ENCODE peak calls at places on chromosomes 6 and 20, in ten cellular contexts. One of them, this sample, is unnamed.

GRCh38 chr6:87832025-87832825 is 130.2 kb upstream of the AKIRIN2 start:
- DNase-seq in GM12865: peak; percentile 63
- DNase-seq in breast epithelium: no peak
- DNase-seq in prostate gland: no peak
- DNase-seq in heart right ventricle: no peak
- DNase-seq in CD8-positive, alpha-beta T cell: no peak
- DNase-seq in neural progenitor cell: no peak
- DNase-seq in fibroblast of villous mesenchyme: peak; percentile 26
- DNase-seq in SK-N-SH: peak; percentile 28
- DNase-seq in AG09309: no peak
- DNase-seq in this sample: no peak

GRCh38 chr20:21235713-21236445 is 67.3 kb upstream of the XRN2 start:
- DNase-seq in GM12865: peak; percentile 74
- DNase-seq in breast epithelium: peak; percentile 55
- DNase-seq in prostate gland: peak; percentile 70
- DNase-seq in heart right ventricle: peak; percentile 57
- DNase-seq in CD8-positive, alpha-beta T cell: peak; percentile 60
- DNase-seq in neural progenitor cell: peak; percentile 87
- DNase-seq in fibroblast of villous mesenchyme: peak; percentile 76
- DNase-seq in SK-N-SH: peak; percentile 65
- DNase-seq in AG09309: peak; percentile 20
- DNase-seq in this sample: peak; percentile 68

GRCh38 chr6:3139090-3139903 is 18.0 kb downstream of the TUBB2A start:
- DNase-seq in GM12865: no peak
- DNase-seq in breast epithelium: peak; percentile 69
- DNase-seq in prostate gland: peak; percentile 85
- DNase-seq in heart right ventricle: peak; percentile 43
- DNase-seq in CD8-positive, alpha-beta T cell: no peak
- DNase-seq in neural progenitor cell: no peak
- DNase-seq in fibroblast of villous mesenchyme: peak; percentile 84
- DNase-seq in SK-N-SH: no peak
- DNase-seq in AG09309: peak; percentile 24
- DNase-seq in this sample: peak; percentile 85

GRCh38 chr20:11453430-11453829 is 464.3 kb upstream of the BTBD3 start:
- DNase-seq in GM12865: no peak
- DNase-seq in breast epithelium: no peak
- DNase-seq in prostate gland: no peak
- DNase-seq in heart right ventricle: no peak
- DNase-seq in CD8-positive, alpha-beta T cell: no peak
- DNase-seq in neural progenitor cell: no peak
- DNase-seq in fibroblast of villous mesenchyme: peak; percentile 46
- DNase-seq in SK-N-SH: no peak
- DNase-seq in AG09309: no peak
- DNase-seq in this sample: no peak

GRCh38 chr6:100808638-100809275 is 72.4 kb downstream of the ASCC3 start:
- DNase-seq in GM12865: no peak
- DNase-seq in breast epithelium: no peak
- DNase-seq in prostate gland: no peak
- DNase-seq in heart right ventricle: no peak
- DNase-seq in CD8-positive, alpha-beta T cell: no peak
- DNase-seq in neural progenitor cell: no peak
- DNase-seq in fibroblast of villous mesenchyme: no peak
- DNase-seq in SK-N-SH: no peak
- DNase-seq in AG09309: no peak
- DNase-seq in this sample: no peak

GRCh38 chr6:17907467-17908229 is 79.8 kb downstream of the KIF13A start:
- DNase-seq in GM12865: peak; percentile 10
- DNase-seq in breast epithelium: peak; percentile 51
- DNase-seq in prostate gland: peak; percentile 31
- DNase-seq in heart right ventricle: peak; percentile 27
- DNase-seq in CD8-positive, alpha-beta T cell: no peak
- DNase-seq in neural progenitor cell: no peak
- DNase-seq in fibroblast of villous mesenchyme: peak; percentile 99
- DNase-seq in SK-N-SH: no peak
- DNase-seq in AG09309: peak; percentile 98
- DNase-seq in this sample: peak; percentile 59

GRCh38 chr20:10286356-10286755 is 67.7 kb downstream of the SNAP25 start:
- DNase-seq in GM12865: no peak
- DNase-seq in breast epithelium: no peak
- DNase-seq in prostate gland: no peak
- DNase-seq in heart right ventricle: no peak
- DNase-seq in CD8-positive, alpha-beta T cell: no peak
- DNase-seq in neural progenitor cell: no peak
- DNase-seq in fibroblast of villous mesenchyme: no peak
- DNase-seq in SK-N-SH: no peak
- DNase-seq in AG09309: no peak
- DNase-seq in this sample: no peak

GRCh38 chr6:150567823-150568383 is 31.8 kb upstream of the PLEKHG1 start:
- DNase-seq in GM12865: no peak
- DNase-seq in breast epithelium: no peak
- DNase-seq in prostate gland: no peak
- DNase-seq in heart right ventricle: peak; percentile 30
- DNase-seq in CD8-positive, alpha-beta T cell: no peak
- DNase-seq in neural progenitor cell: no peak
- DNase-seq in fibroblast of villous mesenchyme: no peak
- DNase-seq in SK-N-SH: no peak
- DNase-seq in AG09309: no peak
- DNase-seq in this sample: no peak

GRCh38 chr20:16415079-16415478 is 158.2 kb downstream of the KIF16B start:
- DNase-seq in GM12865: no peak
- DNase-seq in breast epithelium: no peak
- DNase-seq in prostate gland: no peak
- DNase-seq in heart right ventricle: no peak
- DNase-seq in CD8-positive, alpha-beta T cell: no peak
- DNase-seq in neural progenitor cell: no peak
- DNase-seq in fibroblast of villous mesenchyme: no peak
- DNase-seq in SK-N-SH: no peak
- DNase-seq in AG09309: no peak
- DNase-seq in this sample: no peak

GRCh38 chr20:20457392-20458126 is 89.7 kb downstream of the INSM1 start:
- DNase-seq in GM12865: no peak
- DNase-seq in breast epithelium: no peak
- DNase-seq in prostate gland: no peak
- DNase-seq in heart right ventricle: no peak
- DNase-seq in CD8-positive, alpha-beta T cell: no peak
- DNase-seq in neural progenitor cell: no peak
- DNase-seq in fibroblast of villous mesenchyme: peak; percentile 38
- DNase-seq in SK-N-SH: no peak
- DNase-seq in AG09309: no peak
- DNase-seq in this sample: no peak

GRCh38 chr6:112251170-112251945 is 3.0 kb downstream of the LAMA4 start:
- DNase-seq in GM12865: no peak
- DNase-seq in breast epithelium: peak; percentile 48
- DNase-seq in prostate gland: no peak
- DNase-seq in heart right ventricle: peak; percentile 23
- DNase-seq in CD8-positive, alpha-beta T cell: no peak
- DNase-seq in neural progenitor cell: no peak
- DNase-seq in fibroblast of villous mesenchyme: peak; percentile 87
- DNase-seq in SK-N-SH: no peak
- DNase-seq in AG09309: no peak
- DNase-seq in this sample: no peak
- H3K4me3 ChIP-seq in GM12865: no peak overlapping the region
- H3K4me3 ChIP-seq in breast epithelium: peak overlapping the region; percentile 65
- H3K4me3 ChIP-seq in prostate gland: no peak overlapping the region
- H3K4me3 ChIP-seq in heart right ventricle: peak overlapping the region; percentile 90
- H3K4me3 ChIP-seq in CD8-positive, alpha-beta T cell: no peak overlapping the region
- H3K4me3 ChIP-seq in neural progenitor cell: no peak overlapping the region
- H3K4me3 ChIP-seq in fibroblast of villous mesenchyme: peak overlapping the region; percentile 69
- H3K4me3 ChIP-seq in SK-N-SH: peak overlapping the region; percentile 63
- H3K4me3 ChIP-seq in AG09309: peak overlapping the region; percentile 6
- H3K4me3 ChIP-seq in this sample: peak overlapping the region; percentile 34

DNA sequence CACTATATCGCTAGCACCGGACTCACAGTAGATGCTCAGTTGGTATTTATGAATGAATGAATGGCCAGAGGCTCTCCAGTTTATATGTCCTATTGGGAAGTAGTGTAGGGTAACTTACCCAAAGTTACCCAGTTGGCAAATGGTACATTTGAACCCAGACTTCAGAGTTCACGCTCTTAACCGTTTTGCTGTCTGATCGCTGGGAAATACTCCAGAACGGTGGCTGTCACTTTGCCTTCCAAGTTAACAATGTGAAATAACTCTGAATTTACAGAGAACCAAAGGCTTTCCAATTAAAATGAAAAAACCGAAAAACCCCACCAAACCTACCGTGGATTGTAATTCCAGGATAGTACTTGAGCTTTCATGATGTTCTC is 1.6 kb downstream of the VAPB start:
- DNase-seq in GM12865: no peak
- DNase-seq in breast epithelium: no peak
- DNase-seq in prostate gland: no peak
- DNase-seq in heart right ventricle: no peak
- DNase-seq in CD8-positive, alpha-beta T cell: no peak
- DNase-seq in neural progenitor cell: no peak
- DNase-seq in fibroblast of villous mesenchyme: no peak
- DNase-seq in SK-N-SH: no peak
- DNase-seq in AG09309: no peak
- DNase-seq in this sample: no peak
- H3K4me3 ChIP-seq in GM12865: peak overlapping the region; percentile 92
- H3K4me3 ChIP-seq in breast epithelium: no peak overlapping the region
- H3K4me3 ChIP-seq in prostate gland: no peak overlapping the region
- H3K4me3 ChIP-seq in heart right ventricle: no peak overlapping the region
- H3K4me3 ChIP-seq in CD8-positive, alpha-beta T cell: no peak overlapping the region
- H3K4me3 ChIP-seq in neural progenitor cell: peak overlapping the region; percentile 71
- H3K4me3 ChIP-seq in fibroblast of villous mesenchyme: peak overlapping the region; percentile 95
- H3K4me3 ChIP-seq in SK-N-SH: peak overlapping the region; percentile 2
- H3K4me3 ChIP-seq in AG09309: no peak overlapping the region
- H3K4me3 ChIP-seq in this sample: no peak overlapping the region

GRCh38 chr6:108589244-108589730 is 28.6 kb downstream of the FOXO3 start:
- DNase-seq in GM12865: peak; percentile 77
- DNase-seq in breast epithelium: peak; percentile 98
- DNase-seq in prostate gland: peak; percentile 95
- DNase-seq in heart right ventricle: peak; percentile 66
- DNase-seq in CD8-positive, alpha-beta T cell: no peak
- DNase-seq in neural progenitor cell: peak; percentile 86
- DNase-seq in fibroblast of villous mesenchyme: peak; percentile 75
- DNase-seq in SK-N-SH: peak; percentile 36
- DNase-seq in AG09309: no peak
- DNase-seq in this sample: peak; percentile 89
- H3K4me3 ChIP-seq in GM12865: no peak overlapping the region
- H3K4me3 ChIP-seq in breast epithelium: no peak overlapping the region
- H3K4me3 ChIP-seq in prostate gland: peak overlapping the region; percentile 12
- H3K4me3 ChIP-seq in heart right ventricle: peak overlapping the region; percentile 5
- H3K4me3 ChIP-seq in CD8-positive, alpha-beta T cell: no peak overlapping the region
- H3K4me3 ChIP-seq in neural progenitor cell: peak overlapping the region; percentile 18
- H3K4me3 ChIP-seq in fibroblast of villous mesenchyme: peak overlapping the region; percentile 17
- H3K4me3 ChIP-seq in SK-N-SH: no peak overlapping the region
- H3K4me3 ChIP-seq in AG09309: no peak overlapping the region
- H3K4me3 ChIP-seq in this sample: no peak overlapping the region

GRCh38 chr20:61251529-61252393 is at the start of gene CDH4:
- DNase-seq in GM12865: no peak
- DNase-seq in breast epithelium: no peak
- DNase-seq in prostate gland: no peak
- DNase-seq in heart right ventricle: no peak
- DNase-seq in CD8-positive, alpha-beta T cell: no peak
- DNase-seq in neural progenitor cell: peak; percentile 84
- DNase-seq in fibroblast of villous mesenchyme: peak; percentile 8
- DNase-seq in SK-N-SH: peak; percentile 63
- DNase-seq in AG09309: no peak
- DNase-seq in this sample: no peak
- H3K4me3 ChIP-seq in GM12865: no peak within 1 kb of the TSS
- H3K4me3 ChIP-seq in breast epithelium: peak within 1 kb of the TSS; percentile 9
- H3K4me3 ChIP-seq in prostate gland: peak within 1 kb of the TSS; percentile 31
- H3K4me3 ChIP-seq in heart right ventricle: no peak within 1 kb of the TSS
- H3K4me3 ChIP-seq in CD8-positive, alpha-beta T cell: no peak within 1 kb of the TSS
- H3K4me3 ChIP-seq in neural progenitor cell: peak within 1 kb of the TSS; percentile 68
- H3K4me3 ChIP-seq in fibroblast of villous mesenchyme: peak within 1 kb of the TSS; percentile 59
- H3K4me3 ChIP-seq in SK-N-SH: no peak within 1 kb of the TSS
- H3K4me3 ChIP-seq in AG09309: peak within 1 kb of the TSS; percentile 54
- H3K4me3 ChIP-seq in this sample: peak within 1 kb of the TSS; percentile 19

GRCh38 chr6:154478691-154479090 is 31.8 kb downstream of the CNKSR3 start:
- DNase-seq in GM12865: no peak
- DNase-seq in breast epithelium: no peak
- DNase-seq in prostate gland: no peak
- DNase-seq in heart right ventricle: no peak
- DNase-seq in CD8-positive, alpha-beta T cell: no peak
- DNase-seq in neural progenitor cell: no peak
- DNase-seq in fibroblast of villous mesenchyme: peak; percentile 34
- DNase-seq in SK-N-SH: no peak
- DNase-seq in AG09309: no peak
- DNase-seq in this sample: no peak
- H3K4me3 ChIP-seq in GM12865: no peak overlapping the region
- H3K4me3 ChIP-seq in breast epithelium: no peak overlapping the region
- H3K4me3 ChIP-seq in prostate gland: no peak overlapping the region
- H3K4me3 ChIP-seq in heart right ventricle: no peak overlapping the region
- H3K4me3 ChIP-seq in CD8-positive, alpha-beta T cell: no peak overlapping the region
- H3K4me3 ChIP-seq in neural progenitor cell: no peak overlapping the region
- H3K4me3 ChIP-seq in fibroblast of villous mesenchyme: peak overlapping the region; percentile 33
- H3K4me3 ChIP-seq in SK-N-SH: no peak overlapping the region
- H3K4me3 ChIP-seq in AG09309: no peak overlapping the region
- H3K4me3 ChIP-seq in this sample: no peak overlapping the region

DNA sequence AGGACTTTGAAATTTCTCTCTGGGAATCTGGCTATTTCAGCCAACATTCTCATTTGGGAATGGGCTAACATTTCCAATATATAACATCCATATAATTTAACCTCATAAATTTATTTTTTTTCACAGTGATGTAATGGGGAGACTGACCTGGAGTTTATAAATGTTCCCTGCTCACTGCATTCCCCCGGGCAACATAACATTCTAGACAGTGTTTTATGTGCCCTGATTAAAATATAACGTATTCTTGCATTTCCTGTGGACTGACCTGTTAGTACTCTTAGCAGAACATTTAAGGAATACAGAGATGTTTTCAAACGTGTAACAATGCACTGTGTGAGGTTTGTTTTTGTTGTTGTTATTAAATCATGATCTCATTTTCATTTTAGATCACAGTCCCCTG is 20.9 kb downstream of the TSHZ2 start:
- DNase-seq in GM12865: no peak
- DNase-seq in breast epithelium: no peak
- DNase-seq in prostate gland: no peak
- DNase-seq in heart right ventricle: no peak
- DNase-seq in CD8-positive, alpha-beta T cell: no peak
- DNase-seq in neural progenitor cell: no peak
- DNase-seq in fibroblast of villous mesenchyme: peak; percentile 46
- DNase-seq in SK-N-SH: no peak
- DNase-seq in AG09309: no peak
- DNase-seq in this sample: no peak
- H3K4me3 ChIP-seq in GM12865: no peak overlapping the region
- H3K4me3 ChIP-seq in breast epithelium: no peak overlapping the region
- H3K4me3 ChIP-seq in prostate gland: no peak overlapping the region
- H3K4me3 ChIP-seq in heart right ventricle: no peak overlapping the region
- H3K4me3 ChIP-seq in CD8-positive, alpha-beta T cell: no peak overlapping the region
- H3K4me3 ChIP-seq in neural progenitor cell: no peak overlapping the region
- H3K4me3 ChIP-seq in fibroblast of villous mesenchyme: no peak overlapping the region
- H3K4me3 ChIP-seq in SK-N-SH: no peak overlapping the region
- H3K4me3 ChIP-seq in AG09309: no peak overlapping the region
- H3K4me3 ChIP-seq in this sample: no peak overlapping the region

GRCh38 chr6:140609321-140609720 is 1234.9 kb upstream of the CITED2 start:
- DNase-seq in GM12865: no peak
- DNase-seq in breast epithelium: no peak
- DNase-seq in prostate gland: no peak
- DNase-seq in heart right ventricle: no peak
- DNase-seq in CD8-positive, alpha-beta T cell: no peak
- DNase-seq in neural progenitor cell: no peak
- DNase-seq in fibroblast of villous mesenchyme: no peak
- DNase-seq in SK-N-SH: no peak
- DNase-seq in AG09309: no peak
- DNase-seq in this sample: no peak
- H3K4me3 ChIP-seq in GM12865: no peak overlapping the region
- H3K4me3 ChIP-seq in breast epithelium: no peak overlapping the region
- H3K4me3 ChIP-seq in prostate gland: no peak overlapping the region
- H3K4me3 ChIP-seq in heart right ventricle: no peak overlapping the region
- H3K4me3 ChIP-seq in CD8-positive, alpha-beta T cell: no peak overlapping the region
- H3K4me3 ChIP-seq in neural progenitor cell: no peak overlapping the region
- H3K4me3 ChIP-seq in fibroblast of villous mesenchyme: no peak overlapping the region
- H3K4me3 ChIP-seq in SK-N-SH: no peak overlapping the region
- H3K4me3 ChIP-seq in AG09309: no peak overlapping the region
- H3K4me3 ChIP-seq in this sample: no peak overlapping the region

GRCh38 chr20:31937820-31938219 is 14.0 kb downstream of the PDRG1 start:
- DNase-seq in GM12865: no peak
- DNase-seq in breast epithelium: no peak
- DNase-seq in prostate gland: no peak
- DNase-seq in heart right ventricle: no peak
- DNase-seq in CD8-positive, alpha-beta T cell: no peak
- DNase-seq in neural progenitor cell: no peak
- DNase-seq in fibroblast of villous mesenchyme: no peak
- DNase-seq in SK-N-SH: no peak
- DNase-seq in AG09309: no peak
- DNase-seq in this sample: no peak
- H3K4me3 ChIP-seq in GM12865: no peak overlapping the region
- H3K4me3 ChIP-seq in breast epithelium: no peak overlapping the region
- H3K4me3 ChIP-seq in prostate gland: no peak overlapping the region
- H3K4me3 ChIP-seq in heart right ventricle: no peak overlapping the region
- H3K4me3 ChIP-seq in CD8-positive, alpha-beta T cell: no peak overlapping the region
- H3K4me3 ChIP-seq in neural progenitor cell: no peak overlapping the region
- H3K4me3 ChIP-seq in fibroblast of villous mesenchyme: no peak overlapping the region
- H3K4me3 ChIP-seq in SK-N-SH: no peak overlapping the region
- H3K4me3 ChIP-seq in AG09309: no peak overlapping the region
- H3K4me3 ChIP-seq in this sample: no peak overlapping the region